ENCODE peak calls at places on chromosomes 11 and 22, in seven cellular contexts. F is left ventricle myocardium inferior, V is spleen, N is IMR-90, D is left lung, O is body of pancreas, K is astrocyte. J is an unnamed sample.

GRCh38 chr11:102669664-102670063 is 35.9 kb downstream of the MMP27 start:
- DNase-seq in F (no peak), V (no peak), N (peak; percentile 42), D (no peak), O (no peak), K (peak; percentile 41), J (no peak)

GRCh38 chr11:120334894-120335462 is 1.2 kb upstream of the ARHGEF12 start:
- DNase-seq in F (no peak), V (no peak), N (peak; percentile 94), D (no peak), O (peak; percentile 85), K (peak; percentile 85), J (peak; percentile 87)

GRCh38 chr11:128848815-128849455 is 18.2 kb downstream of the KCNJ1 start:
- DNase-seq in F (peak; percentile 51), V (peak; percentile 93), N (peak; percentile 12), D (no peak), O (peak; percentile 56), K (no peak), J (peak; percentile 75)

GRCh38 chr22:26589845-26590524 is at the start of gene TPST2:
- DNase-seq in F (peak; percentile 80), V (peak; percentile 95), N (peak; percentile 65), D (peak; percentile 82), O (peak; percentile 72), K (peak; percentile 32), J (peak; percentile 85)

GRCh38 chr11:116879789-116880402 is 42.5 kb upstream of the APOA1 start:
- DNase-seq in F (no peak), V (no peak), N (peak; percentile 85), D (no peak), O (peak; percentile 49), K (peak; percentile 58), J (no peak)

GRCh38 chr11:6156628-6157367 is 13.3 kb downstream of the OR52B2 start:
- DNase-seq in F (no peak), V (no peak), N (no peak), D (no peak), O (no peak), K (no peak), J (no peak)

GRCh38 chr22:47822459-47822858 is 1060.0 kb downstream of the TBC1D22A start:
- DNase-seq in F (no peak), V (no peak), N (no peak), D (no peak), O (no peak), K (no peak), J (no peak)

GRCh38 chr11:107017433-107018227 is 646 bp downstream of the GUCY1A2 start:
- DNase-seq in F (peak; percentile 45), V (peak; percentile 78), N (no peak), D (peak; percentile 36), O (peak; percentile 50), K (peak; percentile 22), J (peak; percentile 59)

GRCh38 chr22:49993649-49994360 is 18.8 kb downstream of the IL17REL start:
- DNase-seq in F (no peak), V (no peak), N (no peak), D (no peak), O (no peak), K (no peak), J (no peak)

GRCh38 chr22:24302591-24302990 is 32.0 kb downstream of the SPECC1L start:
- DNase-seq in F (no peak), V (no peak), N (no peak), D (no peak), O (no peak), K (no peak), J (no peak)

GRCh38 chr11:67680701-67681472 is 6.5 kb upstream of the ALDH3B2 start:
- DNase-seq in F (no peak), V (no peak), N (no peak), D (no peak), O (no peak), K (no peak), J (no peak)

GRCh38 chr22:37211075-37211852 is 1.0 kb downstream of the SSTR3 start:
- DNase-seq in F (no peak), V (peak; percentile 67), N (no peak), D (no peak), O (no peak), K (no peak), J (no peak)

GRCh38 chr22:40708177-40708576 is 28.9 kb downstream of the MCHR1 start:
- DNase-seq in F (no peak), V (no peak), N (no peak), D (no peak), O (no peak), K (no peak), J (no peak)

GRCh38 chr22:43385770-43386641 is 25.8 kb upstream of the MPPED1 start:
- DNase-seq in F (peak; percentile 73), V (peak; percentile 94), N (peak; percentile 65), D (peak; percentile 79), O (peak; percentile 73), K (peak; percentile 19), J (peak; percentile 80)

GRCh38 chr22:44440224-44441160 is 57.5 kb downstream of the RTL6 start:
- DNase-seq in F (no peak), V (peak; percentile 44), N (no peak), D (no peak), O (no peak), K (no peak), J (no peak)

DNA sequence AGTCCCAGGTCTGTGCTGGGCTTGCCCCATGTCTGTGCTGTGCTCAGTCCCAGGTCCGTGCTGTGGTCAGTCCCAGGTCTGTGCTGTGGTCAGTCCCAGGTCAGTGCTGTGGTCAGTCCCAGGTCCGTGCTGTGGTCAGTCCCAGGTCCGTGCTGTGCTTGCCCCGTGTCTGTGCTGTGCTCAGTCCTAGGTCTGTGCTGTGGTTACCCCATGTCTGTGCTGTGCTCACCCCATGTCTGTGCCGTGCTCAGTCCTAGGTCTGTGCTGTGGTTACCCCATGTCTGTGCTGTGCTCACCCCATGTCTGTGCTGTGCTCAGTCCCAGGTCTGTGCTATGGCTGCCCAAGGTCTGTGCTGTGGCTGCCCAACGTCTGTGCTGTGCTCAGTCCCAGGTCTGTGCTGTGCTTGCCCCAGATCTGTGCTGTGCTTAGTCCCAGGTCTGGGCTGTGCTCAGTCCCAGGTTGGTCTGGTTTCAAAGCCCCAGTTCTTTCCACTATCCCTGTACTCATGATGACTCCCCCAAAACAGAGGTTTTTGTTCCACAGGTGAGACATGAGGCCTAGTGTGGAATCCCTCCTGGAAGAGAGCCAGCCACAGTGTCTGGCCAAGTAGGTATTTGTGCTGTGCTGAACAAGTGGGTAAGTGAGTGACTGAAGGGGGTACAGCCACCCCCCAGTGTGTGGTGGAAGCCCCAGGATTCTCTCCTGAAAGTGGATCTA is 34.8 kb downstream of the IRAG1 start:
- DNase-seq in F (no peak), V (no peak), N (no peak), D (no peak), O (no peak), K (no peak), J (no peak)
- H3K27me3 ChIP-seq in F (no peaks in the 10 kb centered on the region), V (no peaks in the 10 kb centered on the region), N (no peaks in the 10 kb centered on the region), D (no peaks in the 10 kb centered on the region), O (no peaks in the 10 kb centered on the region), K (no peaks in the 10 kb centered on the region), J (no peaks in the 10 kb centered on the region)

DNA sequence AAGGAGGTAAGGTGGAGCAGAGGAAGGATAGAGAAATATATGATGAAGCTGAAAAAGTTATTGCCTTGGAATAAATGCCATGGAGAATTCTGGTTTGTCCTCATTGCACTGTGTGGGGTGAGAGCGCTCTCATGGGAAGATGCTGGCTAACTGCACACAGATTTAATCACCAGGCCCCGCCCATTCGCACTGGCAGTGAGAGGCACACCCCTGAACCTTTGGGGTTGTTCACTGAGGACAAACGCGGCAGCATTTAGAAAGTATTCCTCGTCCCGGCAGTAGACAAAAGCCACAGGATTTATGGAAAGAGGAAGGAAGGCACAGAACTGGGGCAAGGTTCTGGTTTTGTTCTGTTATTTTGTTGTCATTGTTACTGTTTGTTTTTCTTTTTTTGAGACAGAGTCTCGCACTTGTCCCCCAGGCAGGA is 70.2 kb downstream of the MED15 start:
- DNase-seq in F (peak; percentile 19), V (peak; percentile 51), N (no peak), D (no peak), O (no peak), K (no peak), J (no peak)
- TF ChIP-seq CTCF in F (no peak), V (no peak), N (no peak), D (no peak), O (no peak), K (no peak), J (no peak)

DNA sequence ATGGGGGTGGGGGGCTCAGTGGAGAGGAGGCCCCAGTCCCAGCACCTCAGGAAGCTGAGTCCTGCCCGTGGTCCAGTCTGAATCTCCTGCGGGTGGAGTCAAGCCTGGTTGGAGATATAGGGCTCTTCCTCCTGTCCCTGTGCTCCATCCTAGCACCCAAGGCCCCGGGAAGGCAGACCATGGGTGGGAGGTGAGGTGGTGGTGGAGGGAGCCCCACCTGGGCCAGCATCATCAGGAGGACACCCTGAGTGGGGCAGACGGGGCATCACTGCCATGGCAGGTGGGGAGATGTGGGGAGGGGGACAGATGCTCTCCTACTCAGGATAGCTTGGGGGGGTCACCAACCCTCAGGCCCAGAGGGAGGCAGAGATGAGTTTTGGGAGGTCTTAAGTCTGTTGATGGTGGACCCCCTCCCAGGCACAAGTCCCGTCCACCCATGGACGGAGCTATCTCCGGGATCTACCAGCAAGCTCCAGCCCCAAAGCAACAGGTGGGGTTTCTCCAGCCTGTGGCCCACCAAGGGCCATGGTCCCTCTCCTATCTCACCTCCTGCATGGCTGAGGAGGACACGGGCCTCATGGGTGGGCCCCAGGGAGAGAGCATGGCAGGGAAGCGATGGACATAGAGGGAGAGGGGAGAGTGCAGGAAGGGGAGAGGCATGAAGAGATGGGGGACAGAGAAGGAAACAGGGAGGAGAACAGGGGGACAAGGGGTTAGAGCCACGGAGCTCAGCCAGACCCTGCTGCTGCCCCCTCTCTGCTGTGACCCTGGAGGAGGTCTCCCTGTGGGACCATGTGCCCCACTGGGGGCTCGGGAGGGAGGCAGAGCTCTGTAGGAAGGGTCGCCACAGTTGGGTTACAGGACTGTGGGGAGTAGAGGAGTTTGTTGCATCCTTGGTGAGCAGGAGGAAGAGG is 1.3 kb downstream of the MRGPRE start:
- DNase-seq in F (no peak), V (no peak), N (no peak), D (no peak), O (no peak), K (no peak), J (no peak)
- H3K27me3 ChIP-seq in F (peaks cover 55% of the 10 kb centered on the region), V (no peaks in the 10 kb centered on the region), N (peaks cover 55% of the 10 kb centered on the region), D (peaks cover 59% of the 10 kb centered on the region), O (no peaks in the 10 kb centered on the region), K (peaks cover 4% of the 10 kb centered on the region), J (peaks cover 29% of the 10 kb centered on the region)

DNA sequence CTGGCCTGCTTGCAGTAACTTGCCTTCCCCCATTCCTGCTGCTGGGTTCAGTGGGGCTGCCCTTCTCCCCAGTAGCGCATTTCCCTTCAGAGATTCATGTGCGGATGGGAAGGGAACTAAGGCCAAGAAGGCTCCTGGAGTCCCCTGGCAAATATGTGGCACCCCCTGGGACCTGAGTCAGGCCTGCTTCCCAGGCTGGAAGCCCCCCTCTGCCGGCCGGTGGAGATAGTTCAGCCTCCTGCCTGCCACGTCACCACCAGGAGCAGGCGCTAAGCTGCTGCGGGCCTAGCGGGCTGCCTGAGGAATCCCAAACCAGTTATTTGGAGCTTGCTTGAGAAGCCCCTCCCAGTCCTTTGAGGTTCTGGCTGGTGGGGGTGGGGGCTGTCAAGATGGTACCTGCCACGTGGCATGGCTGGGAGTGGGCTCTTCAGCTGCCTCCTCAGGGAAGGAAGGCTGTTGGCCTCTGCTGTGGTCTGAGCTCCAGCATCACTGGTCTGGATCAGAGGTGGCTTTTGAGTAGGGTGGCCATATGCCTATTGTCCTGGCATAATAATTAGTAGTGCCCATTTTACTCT is 2.0 kb downstream of the SERPINH1 start:
- DNase-seq in F (peak; percentile 64), V (no peak), N (peak; percentile 92), D (peak; percentile 69), O (peak; percentile 42), K (peak; percentile 83), J (peak; percentile 75)
- TF ChIP-seq CTCF in F (peak; percentile 55), V (peak; percentile 17), N (peak; percentile 81), D (peak; percentile 43), O (no peak), K (peak; percentile 45), J (peak; percentile 66)

J was measured in heart right ventricle.